ENCODE peak calls at places on chromosomes 7 and 10, in five cellular contexts. X, Z, W, E and V are unnamed samples.

GRCh38 chr10:34406463-34407138 is 408.5 kb downstream of the PARD3 start:
- DNase-seq in X (no peak), Z (no peak), W (no peak), E (no peak), V (no peak)

GRCh38 chr10:77070317-77070716 is 567.3 kb downstream of the KCNMA1 start:
- DNase-seq in X (no peak), Z (no peak), W (no peak), E (no peak), V (no peak)

GRCh38 chr10:16602104-16602735 is 80.5 kb upstream of the C1QL3 start:
- DNase-seq in X (no peak), Z (no peak), W (no peak), E (no peak), V (no peak)

GRCh38 chr10:114998993-114999392 is 61.0 kb downstream of the TRUB1 start:
- DNase-seq in X (no peak), Z (no peak), W (no peak), E (no peak), V (no peak)

GRCh38 chr7:152341914-152342236 is 93.9 kb downstream of the KMT2C start:
- DNase-seq in X (no peak), Z (no peak), W (no peak), E (no peak), V (no peak)

GRCh38 chr10:93386496-93387369 is 95.4 kb downstream of the MYOF start:
- DNase-seq in X (peak), Z (no peak), W (no peak), E (no peak), V (no peak)

GRCh38 chr7:139737221-139738100 is 40.3 kb downstream of the HIPK2 start:
- DNase-seq in X (peak), Z (peak), W (no peak), E (no peak), V (no peak)

GRCh38 chr10:78028438-78029293 is 649 bp downstream of the POLR3A start:
- DNase-seq in X (peak), Z (no peak), W (peak), E (no peak), V (no peak)

GRCh38 chr7:22128528-22128920 is 182.8 kb upstream of the CDCA7L start:
- DNase-seq in X (no peak), Z (no peak), W (no peak), E (no peak), V (no peak)

GRCh38 chr7:1496531-1497292 is 7.5 kb downstream of the INTS1 start:
- DNase-seq in X (no peak), Z (no peak), W (no peak), E (no peak), V (no peak)

GRCh38 chr7:73799282-73800141 is 29.4 kb upstream of the CLDN3 start:
- DNase-seq in X (no peak), Z (no peak), W (no peak), E (no peak), V (no peak)

GRCh38 chr10:102675887-102676616 is 31.8 kb downstream of the TRIM8 start:
- DNase-seq in X (peak), Z (peak), W (no peak), E (no peak), V (peak)

GRCh38 chr10:52312999-52313349 is 1.1 kb upstream of the DKK1 start:
- DNase-seq in X (peak), Z (no peak), W (no peak), E (no peak), V (peak)

GRCh38 chr10:14595526-14596182 is 179.0 kb downstream of the FAM107B start:
- DNase-seq in X (no peak), Z (no peak), W (no peak), E (no peak), V (no peak)

GRCh38 chr10:16950686-16951681 is 133.8 kb upstream of the RSU1 start:
- DNase-seq in X (peak), Z (no peak), W (peak), E (no peak), V (peak)

GRCh38 chr7:12637819-12638592 is 49.4 kb upstream of the ARL4A start:
- DNase-seq in X (no peak), Z (no peak), W (no peak), E (no peak), V (no peak)

GRCh38 chr7:117582219-117582704 is 102.4 kb downstream of the CFTR start:
- DNase-seq in X (peak), Z (no peak), W (no peak), E (no peak), V (no peak)

GRCh38 chr7:12066004-12066403 is 145.1 kb upstream of the TMEM106B start:
- DNase-seq in X (no peak), Z (no peak), W (no peak), E (no peak), V (no peak)

GRCh38 chr10:88092975-88093374 is 229.6 kb downstream of the PTEN start:
- DNase-seq in X (no peak), Z (no peak), W (no peak), E (peak), V (peak)

GRCh38 chr7:142859829-142860228 is 5.0 kb downstream of the EPHB6 start:
- DNase-seq in X (peak), Z (no peak), W (no peak), E (no peak), V (no peak)

GRCh38 chr7:31995134-31995533 is 75.1 kb downstream of the PDE1C start:
- DNase-seq in X (no peak), Z (no peak), W (no peak), E (no peak), V (no peak)

GRCh38 chr7:36523371-36523953 is 133.8 kb downstream of the ANLN start:
- DNase-seq in X (no peak), Z (no peak), W (no peak), E (no peak), V (no peak)

GRCh38 chr7:44914992-44915607 is 29.8 kb upstream of the PURB start:
- DNase-seq in X (no peak), Z (peak), W (no peak), E (no peak), V (no peak)

DNA sequence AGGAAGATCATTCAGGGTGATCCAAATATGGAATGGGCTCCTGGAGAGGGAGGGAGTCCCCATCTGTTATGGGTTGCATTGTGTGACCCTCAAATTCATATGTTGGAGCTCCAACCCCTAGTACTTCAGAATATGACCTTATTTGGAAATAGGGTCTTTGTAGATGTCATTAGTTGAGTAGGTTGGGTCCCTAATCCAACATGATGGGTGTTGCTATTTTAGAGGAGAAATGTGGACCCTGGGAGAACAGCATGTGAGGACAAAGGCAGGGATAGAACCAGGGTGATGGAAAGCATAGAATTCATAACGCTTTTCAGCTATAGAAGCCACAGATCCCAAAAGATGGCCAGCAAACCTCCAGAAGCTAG is 91.5 kb upstream of the SMNDC1 start:
- DNase-seq in X (no peak), Z (no peak), W (no peak), E (no peak), V (no peak)
- H3K27ac ChIP-seq in X (no peak), Z (peak), W (no peak), E (peak), V (no peak)

DNA sequence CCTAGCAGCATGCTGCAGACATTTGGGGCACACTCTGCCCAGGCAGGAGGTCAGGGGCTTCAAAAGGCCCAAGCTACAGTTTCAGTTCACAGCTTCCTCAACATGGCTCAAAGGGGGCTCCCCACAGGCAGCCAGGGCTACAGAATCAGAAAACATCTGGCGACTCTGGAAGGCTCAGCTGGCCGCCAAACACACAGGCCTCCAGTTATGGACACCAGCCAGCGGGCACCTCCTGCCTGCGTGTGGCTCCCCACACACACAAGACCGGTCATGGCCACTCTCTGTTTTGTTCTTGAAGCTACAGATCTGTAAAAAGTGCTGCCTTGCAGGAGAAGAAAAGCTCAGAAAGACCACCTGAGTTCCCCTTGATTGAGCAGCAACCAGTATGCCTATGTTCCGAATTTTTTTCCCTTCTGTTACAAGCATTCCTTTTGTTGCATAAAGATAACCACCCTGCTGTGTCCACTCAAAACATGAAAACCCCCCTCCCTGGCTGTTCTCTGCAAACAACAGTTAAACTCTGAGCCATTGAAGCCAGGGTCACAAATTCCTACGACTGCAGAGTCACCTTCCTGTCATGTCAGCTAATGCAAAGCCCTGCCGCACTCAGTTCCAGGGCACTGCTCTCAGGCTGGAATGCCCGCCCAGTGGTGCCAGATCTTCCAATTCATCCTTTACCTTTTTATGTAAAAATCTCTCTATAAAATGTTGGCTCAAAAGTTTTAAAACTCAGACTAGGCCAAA is 33.6 kb downstream of the VSTM4 start:
- DNase-seq in X (peak), Z (no peak), W (no peak), E (peak), V (no peak)
- H3K27ac ChIP-seq in X (no peak), Z (no peak), W (peak), E (peak), V (no peak)

DNA sequence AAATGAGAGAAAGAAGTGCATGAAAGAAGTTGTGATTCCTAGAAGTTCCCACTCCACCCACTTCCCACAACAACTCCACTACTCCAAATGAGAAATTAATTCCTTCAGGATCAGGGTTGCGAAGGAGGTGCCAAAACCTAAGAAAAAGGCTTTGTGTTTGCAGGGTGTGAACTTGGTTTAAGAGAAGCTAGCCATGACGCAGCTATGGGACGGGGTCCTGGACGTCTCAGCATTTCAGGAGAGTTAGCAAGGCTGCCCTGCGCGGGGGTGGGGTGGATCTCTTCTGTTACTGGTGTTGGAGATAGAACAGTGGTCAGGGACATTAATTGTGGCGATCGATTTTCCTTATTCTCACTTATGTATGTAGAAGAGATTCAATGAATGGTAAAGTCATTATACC is 61.2 kb downstream of the CHST3 start:
- DNase-seq in X (no peak), Z (no peak), W (no peak), E (no peak), V (no peak)
- H3K27ac ChIP-seq in X (no peak), Z (no peak), W (no peak), E (no peak), V (no peak)

DNA sequence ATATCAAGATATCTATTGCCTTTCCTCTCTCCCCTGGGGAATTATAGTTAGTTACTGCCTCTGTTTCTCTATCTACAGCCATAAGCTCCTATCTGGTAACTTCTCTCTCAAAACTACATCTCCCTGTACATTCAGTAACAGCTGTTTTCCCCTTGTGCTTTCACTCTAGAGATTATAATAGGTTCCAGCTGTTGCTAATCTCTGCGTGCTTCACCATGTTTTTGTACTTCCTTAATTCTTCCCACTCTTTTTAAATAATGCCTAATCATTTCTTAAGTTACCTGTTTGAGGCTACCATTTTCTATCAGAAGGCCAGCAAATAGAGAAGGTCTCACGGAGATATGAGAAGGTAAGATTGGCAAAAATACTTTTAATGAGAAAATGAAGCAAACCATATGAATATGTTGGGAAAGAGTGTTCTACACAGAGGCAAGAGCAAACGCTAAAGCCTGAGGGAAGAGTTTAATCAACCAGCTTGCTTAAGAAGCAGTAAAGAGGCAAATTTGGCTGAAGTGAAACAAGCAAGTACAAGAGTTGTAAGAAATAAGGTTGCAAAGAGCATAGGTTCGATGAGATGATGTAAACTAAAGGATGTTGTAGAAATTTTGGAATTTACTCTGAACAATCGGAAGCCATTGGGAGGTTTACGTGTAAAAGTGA is 101.9 kb upstream of the HGF start:
- DNase-seq in X (peak), Z (no peak), W (no peak), E (no peak), V (peak)
- H3K27ac ChIP-seq in X (no peak), Z (no peak), W (no peak), E (no peak), V (no peak)

DNA sequence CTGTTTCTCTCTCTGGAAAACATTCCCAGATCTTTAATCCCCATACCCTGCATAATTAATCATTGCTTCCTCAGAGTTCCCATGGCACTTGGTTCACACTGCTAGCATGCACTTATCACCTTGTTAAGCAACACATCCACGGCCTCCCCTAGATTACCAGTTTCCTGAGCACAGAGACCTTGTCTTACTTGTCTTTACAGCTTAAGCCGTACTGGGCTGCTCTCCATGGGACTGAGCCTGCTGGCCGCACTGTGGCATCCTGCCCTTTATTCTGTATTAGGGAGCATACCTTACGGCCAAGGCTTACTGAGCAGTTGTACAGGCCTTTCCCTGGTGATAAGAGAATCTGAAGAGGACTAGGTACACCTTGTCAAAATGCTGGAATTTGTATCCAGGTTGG is 190.2 kb downstream of the REEP3 start:
- DNase-seq in X (no peak), Z (no peak), W (no peak), E (peak), V (peak)
- H3K27ac ChIP-seq in X (no peak), Z (peak), W (peak), E (peak), V (peak)

GRCh38 chr7:102039706-102040105 is 222.3 kb downstream of the CUX1 start:
- DNase-seq in X (no peak), Z (no peak), W (no peak), E (no peak), V (no peak)

GRCh38 chr7:102044641-102044983 is 227.2 kb downstream of the CUX1 start:
- DNase-seq in X (peak), Z (no peak), W (no peak), E (no peak), V (no peak)

GRCh38 chr7:102040569-102040968 is 223.1 kb downstream of the CUX1 start:
- DNase-seq in X (no peak), Z (no peak), W (no peak), E (no peak), V (no peak)

GRCh38 chr7:102044984-102045673 is 227.7 kb downstream of the CUX1 start:
- DNase-seq in X (peak), Z (no peak), W (peak), E (peak), V (peak)

DNA sequence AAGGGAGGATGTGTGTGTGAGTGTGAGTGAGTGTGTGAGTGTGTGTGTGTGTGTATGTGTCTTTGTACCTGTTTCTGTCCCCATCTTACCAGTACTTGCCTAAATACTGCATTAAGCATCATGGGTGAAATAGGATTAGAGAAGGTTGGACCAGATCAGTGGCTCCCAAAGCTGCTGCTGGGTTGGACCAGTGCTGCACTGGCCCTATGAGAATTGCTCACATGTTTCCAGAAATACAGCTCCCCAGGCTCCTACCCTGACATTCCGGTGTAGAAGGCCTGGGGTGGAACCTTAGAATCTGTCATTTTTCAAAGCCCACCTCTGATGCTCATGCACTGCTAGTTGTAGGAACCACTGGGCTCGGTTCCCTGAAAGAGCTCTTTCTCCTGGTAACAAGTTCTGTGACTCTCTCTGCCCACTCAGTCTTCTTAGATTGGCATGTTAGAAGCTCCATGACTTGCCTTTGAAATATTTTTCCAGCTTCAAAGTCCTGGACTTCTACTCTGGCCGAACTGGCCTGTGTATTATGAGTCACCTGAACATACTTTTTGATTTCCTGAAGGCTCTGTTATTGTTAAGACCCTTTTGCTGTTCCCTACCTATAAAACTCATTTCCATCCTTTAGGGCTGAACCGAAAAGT is 224.7 kb downstream of the CUX1 start:
- DNase-seq in X (peak), Z (no peak), W (no peak), E (no peak), V (no peak)
- H3K27ac ChIP-seq in X (no peak), Z (no peak), W (no peak), E (no peak), V (no peak)